ENCODE peak calls at places on chromosomes 3 and 15, in eight cellular contexts. Y is CD8-positive, alpha-beta memory T cell; W is CD8-positive, alpha-beta T cell; J is cardiac muscle cell; T is MM.1S; M is esophagus squamous epithelium; X is left lung; G is neuronal stem cell. L is an unnamed sample. For H3K4me1, the result is how much of the 10 kb centered on the place peaks cover.

GRCh38 chr3:114858329-114858728 is 288.8 kb downstream of the ZBTB20 start:
- DNase-seq in W (no peak), G (no peak), J (no peak), X (no peak), M (no peak), T (no peak), Y (no peak), L (no peak)

GRCh38 chr3:29064085-29064484 is 216.8 kb upstream of the RBMS3 start:
- DNase-seq in X (no peak), J (peak), W (no peak), T (no peak), Y (no peak), G (no peak), M (no peak), L (no peak)

GRCh38 chr15:33551860-33552259 is 241.1 kb downstream of the RYR3 start:
- DNase-seq in T (no peak), J (no peak), W (no peak), G (no peak), M (no peak), Y (no peak), X (no peak), L (no peak)

GRCh38 chr3:188202358-188203138 is 48.6 kb downstream of the LPP start:
- DNase-seq in Y (no peak), X (no peak), G (no peak), M (no peak), W (no peak), J (no peak), T (no peak), L (no peak)

GRCh38 chr3:43540625-43541024 is 81.2 kb downstream of the ANO10 start:
- DNase-seq in T (no peak), M (no peak), X (no peak), Y (no peak), J (peak), G (no peak), W (no peak), L (no peak)

GRCh38 chr3:97810779-97811390 is 10.9 kb upstream of the CRYBG3 start:
- DNase-seq in T (no peak), M (no peak), Y (no peak), J (peak), G (no peak), X (no peak), W (no peak), L (no peak)

GRCh38 chr3:62065985-62066693 is 307.2 kb downstream of the FEZF2 start:
- DNase-seq in W (no peak), T (no peak), X (no peak), Y (no peak), G (no peak), M (no peak), J (no peak), L (no peak)

GRCh38 chr3:72338942-72339749 is 509.1 kb downstream of the SHQ1 start:
- DNase-seq in T (no peak), X (no peak), J (peak), W (no peak), G (no peak), M (no peak), Y (no peak), L (no peak)

GRCh38 chr15:73593278-73594074 is 39.7 kb downstream of the NPTN start:
- DNase-seq in W (no peak), Y (no peak), G (no peak), T (no peak), J (peak), X (no peak), M (no peak), L (no peak)

GRCh38 chr15:79824321-79824720 is 72.5 kb downstream of the MTHFS start:
- DNase-seq in Y (no peak), J (no peak), G (no peak), W (no peak), M (no peak), T (no peak), X (no peak), L (no peak)

GRCh38 chr15:51348688-51349087 is 7.2 kb downstream of the GLDN start:
- DNase-seq in Y (no peak), T (peak), G (no peak), X (no peak), M (no peak), J (no peak), W (no peak), L (no peak)

GRCh38 chr3:149384911-149385321 is 7.5 kb upstream of the TM4SF1 start:
- DNase-seq in W (no peak), T (no peak), G (no peak), Y (no peak), J (peak), M (no peak), X (no peak), L (no peak)

GRCh38 chr3:149383703-149384102 is 6.3 kb upstream of the TM4SF1 start:
- DNase-seq in Y (no peak), J (no peak), G (no peak), T (no peak), W (no peak), M (no peak), X (no peak), L (no peak)

GRCh38 chr3:149384167-149384566 is 6.7 kb upstream of the TM4SF1 start:
- DNase-seq in M (no peak), T (no peak), J (no peak), W (no peak), Y (no peak), G (no peak), X (no peak), L (no peak)

GRCh38 chr3:149386299-149386606 is 8.8 kb upstream of the TM4SF1 start:
- DNase-seq in T (no peak), J (no peak), Y (no peak), M (no peak), G (no peak), X (no peak), W (no peak), L (no peak)

GRCh38 chr3:149385617-149386298 is 8.3 kb upstream of the TM4SF1 start:
- DNase-seq in X (no peak), J (no peak), M (no peak), G (no peak), W (no peak), T (no peak), Y (no peak), L (no peak)
- H3K27ac ChIP-seq in X (peak), J (no peak), M (peak), G (no peak), W (no peak), T (no peak), Y (no peak), L (no peak)

DNA sequence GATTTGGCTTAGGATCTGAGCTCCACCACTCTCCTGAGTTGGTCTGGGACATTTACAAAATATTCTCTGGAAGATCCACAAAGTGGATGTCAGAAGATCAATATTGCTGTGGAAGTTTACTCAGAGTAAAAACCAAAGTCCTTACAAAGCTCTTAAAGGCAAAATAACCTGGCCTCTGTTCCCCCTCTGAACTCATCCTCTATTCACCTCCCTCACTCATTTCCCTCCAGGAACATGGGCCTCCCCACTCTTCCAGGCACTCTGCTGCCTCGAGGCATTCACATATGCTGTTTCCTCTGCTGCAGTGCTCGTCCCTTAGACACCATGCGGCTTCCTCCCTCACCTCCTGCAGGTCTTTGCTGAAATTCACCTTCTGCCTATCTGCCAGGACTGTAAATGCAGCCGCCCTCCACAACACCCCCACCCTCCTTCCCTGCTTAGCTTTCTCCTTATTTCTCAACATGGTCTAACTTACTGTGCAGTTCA is 19.1 kb upstream of the CCDC174 start:
- DNase-seq in J (no peak), G (no peak), Y (no peak), T (no peak), M (no peak), W (no peak), X (no peak), L (no peak)
- H3K4me1 ChIP-seq in J (under half), G (under half), Y (under half), T (under half), M (under half), W (under half), X (under half), L (under half)

GRCh38 chr15:100373037-100373896 is 31.5 kb upstream of the ADAMTS17 start:
- DNase-seq in G (no peak), X (peak), J (no peak), M (no peak), Y (no peak), T (no peak), W (no peak), L (no peak)

GRCh38 chr15:100373942-100374341 is 32.2 kb upstream of the ADAMTS17 start:
- DNase-seq in W (no peak), Y (no peak), T (no peak), M (no peak), J (no peak), G (no peak), X (no peak), L (no peak)

DNA sequence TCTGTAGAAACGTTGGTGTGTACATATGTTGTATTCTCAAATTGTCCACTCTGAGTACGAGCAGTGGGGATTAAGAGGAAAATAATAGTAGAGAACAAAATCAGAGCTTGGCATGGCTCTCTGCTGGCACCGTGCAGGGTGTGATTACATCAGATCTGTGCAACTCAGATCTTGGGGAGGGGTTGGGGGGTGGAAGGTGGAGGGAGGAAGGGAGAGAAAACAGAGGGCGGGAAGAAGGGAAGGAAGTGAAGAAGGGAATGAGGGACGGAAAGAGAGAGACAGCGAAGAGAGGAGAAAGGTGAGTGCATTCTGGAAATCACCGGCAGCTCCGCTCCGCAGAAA is 30.9 kb upstream of the ADAMTS17 start:
- DNase-seq in J (no peak), M (no peak), X (no peak), G (no peak), T (no peak), W (no peak), Y (no peak), L (no peak)
- H3K4me3 ChIP-seq in J (no peak), M (peak), X (peak), G (no peak), T (no peak), W (peak), Y (no peak), L (no peak)

GRCh38 chr3:12268050-12268449 is 20.8 kb upstream of the PPARG start:
- DNase-seq in W (no peak), X (no peak), T (no peak), J (no peak), Y (no peak), M (no peak), G (no peak), L (no peak)
- H3K27ac ChIP-seq in W (no peak), X (no peak), T (no peak), J (no peak), Y (no peak), M (no peak), G (no peak), L (no peak)

GRCh38 chr3:121998588-121999473 is 23.2 kb downstream of the ILDR1 start:
- DNase-seq in W (no peak), M (no peak), Y (no peak), T (no peak), J (peak), G (no peak), X (no peak), L (no peak)

GRCh38 chr3:121992601-121993560 is 29.2 kb downstream of the ILDR1 start:
- DNase-seq in X (no peak), M (no peak), J (no peak), Y (no peak), W (no peak), G (no peak), T (peak), L (no peak)

GRCh38 chr3:121997372-121997771 is 24.7 kb downstream of the ILDR1 start:
- DNase-seq in G (no peak), M (no peak), Y (no peak), W (no peak), X (no peak), T (no peak), J (no peak), L (no peak)

GRCh38 chr3:121998030-121998580 is 23.9 kb downstream of the ILDR1 start:
- DNase-seq in T (no peak), W (no peak), M (no peak), J (peak), G (no peak), X (no peak), Y (no peak), L (no peak)

DNA sequence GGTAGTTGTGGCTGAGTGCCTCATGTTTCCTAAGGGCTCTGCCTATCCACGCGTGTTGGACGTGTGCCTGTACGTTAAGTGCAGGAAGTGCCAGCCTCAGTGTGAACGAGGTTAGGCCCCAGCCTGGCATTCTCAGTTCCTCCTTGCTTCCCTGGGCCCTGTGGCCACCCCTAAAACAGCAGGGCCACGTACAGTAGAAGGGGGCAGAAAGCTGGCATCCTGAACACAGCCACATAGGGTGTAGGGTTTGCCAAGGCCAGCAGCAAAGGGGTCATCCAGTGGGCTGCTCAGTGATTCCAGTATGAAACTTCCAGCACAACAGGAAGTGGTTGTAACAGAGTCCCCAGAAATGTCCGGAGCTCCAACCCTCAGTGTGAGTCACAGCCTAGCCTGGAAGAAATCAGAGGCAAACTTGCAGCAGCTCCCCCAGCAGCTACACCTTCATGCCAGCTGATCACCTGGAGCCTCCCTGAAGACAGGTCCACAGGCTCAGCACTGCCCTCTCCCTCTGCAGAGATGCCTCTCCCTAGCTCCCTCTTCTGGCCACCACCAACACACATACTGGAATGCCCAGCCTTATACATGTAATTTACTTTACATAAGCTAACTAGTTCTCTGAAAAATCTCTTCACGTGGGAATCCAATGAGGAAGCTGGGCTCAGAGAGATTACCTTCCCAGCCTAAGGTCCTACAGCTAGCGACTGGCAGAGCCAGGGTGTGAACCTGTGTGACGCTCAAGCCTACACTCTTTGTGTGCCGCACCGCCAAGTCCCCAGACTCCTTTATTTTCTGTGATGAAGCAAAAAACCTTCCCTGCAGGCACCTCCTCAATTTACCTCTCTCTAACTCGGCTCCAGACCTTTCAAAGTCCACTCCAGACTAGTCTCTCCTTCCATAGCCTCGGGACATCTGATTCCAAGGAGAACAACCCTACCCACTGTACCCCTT is 26.6 kb downstream of the ILDR1 start:
- DNase-seq in T (peak), Y (no peak), G (peak), W (peak), X (no peak), M (peak), J (peak), L (peak)
- H3K4me1 ChIP-seq in T (half or more), Y (under half), G (under half), W (under half), X (under half), M (under half), J (under half), L (under half)

GRCh38 chr3:185942907-185943306 is 5.1 kb upstream of the TRA2B start:
- DNase-seq in X (no peak), G (no peak), Y (no peak), M (no peak), T (no peak), J (no peak), W (no peak), L (no peak)

GRCh38 chr3:185942396-185942795 is 4.6 kb upstream of the TRA2B start:
- DNase-seq in W (no peak), J (no peak), T (no peak), X (no peak), G (no peak), Y (no peak), M (no peak), L (no peak)

GRCh38 chr3:185940951-185941350 is 3.1 kb upstream of the TRA2B start:
- DNase-seq in J (no peak), Y (no peak), W (no peak), X (no peak), M (no peak), G (no peak), T (no peak), L (no peak)

GRCh38 chr3:185939721-185940120 is 1.9 kb upstream of the TRA2B start:
- DNase-seq in G (no peak), T (no peak), X (no peak), M (no peak), Y (no peak), W (no peak), J (no peak), L (no peak)

GRCh38 chr3:185943363-185944106 is 5.7 kb upstream of the TRA2B start:
- DNase-seq in Y (peak), T (peak), X (peak), W (peak), J (peak), M (peak), G (peak), L (peak)
- H3K4me3 ChIP-seq in Y (peak), T (no peak), X (no peak), W (no peak), J (no peak), M (no peak), G (no peak), L (no peak)

GRCh38 chr3:36959821-36960220 is 15.0 kb upstream of the TRANK1 start:
- DNase-seq in X (no peak), Y (no peak), J (no peak), G (no peak), T (no peak), M (no peak), W (no peak), L (no peak)
- H3K27ac ChIP-seq in X (no peak), Y (no peak), J (no peak), G (no peak), T (no peak), M (no peak), W (no peak), L (no peak)

GRCh38 chr3:39209329-39209970 is 17.1 kb upstream of the XIRP1 start:
- DNase-seq in M (no peak), T (no peak), J (no peak), G (no peak), W (no peak), Y (no peak), X (no peak), L (no peak)

GRCh38 chr3:39208463-39209055 is 16.2 kb upstream of the XIRP1 start:
- DNase-seq in X (no peak), M (no peak), W (peak), T (peak), G (peak), Y (no peak), J (peak), L (peak)

GRCh38 chr3:39207361-39208192 is 15.2 kb upstream of the XIRP1 start:
- DNase-seq in T (peak), X (no peak), J (no peak), M (no peak), Y (no peak), G (no peak), W (no peak), L (no peak)

GRCh38 chr3:39211332-39212130 is 19.1 kb upstream of the XIRP1 start:
- DNase-seq in J (no peak), M (no peak), T (no peak), G (no peak), W (no peak), Y (no peak), X (no peak), L (no peak)

GRCh38 chr3:39210078-39210477 is 17.7 kb upstream of the XIRP1 start:
- DNase-seq in X (no peak), M (no peak), G (no peak), T (no peak), W (no peak), J (no peak), Y (no peak), L (no peak)
- H3K4me1 ChIP-seq in X (under half), M (under half), G (under half), T (half or more), W (under half), J (under half), Y (under half), L (under half)

DNA sequence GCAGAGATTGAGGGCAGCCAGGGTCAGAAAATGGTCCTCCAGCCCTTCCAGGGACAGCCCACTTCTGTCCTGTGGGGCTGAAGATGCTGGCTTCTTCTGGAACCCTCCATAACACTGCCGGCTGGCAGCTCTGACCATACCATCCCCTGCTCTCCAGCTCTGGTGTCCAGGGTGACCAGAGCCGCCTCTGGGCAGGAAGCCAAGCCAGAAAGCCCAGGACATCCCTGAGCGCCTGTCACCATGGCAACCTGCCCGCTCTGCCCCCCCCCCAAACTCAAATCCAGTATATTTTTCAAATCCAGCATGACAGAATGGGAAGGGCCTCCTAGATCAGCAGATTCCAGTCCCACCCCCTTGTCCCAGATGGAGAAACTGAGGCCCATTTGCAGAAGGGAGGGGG is 420 bp upstream of the TMIE start:
- DNase-seq in M (no peak), Y (no peak), T (no peak), X (peak), J (peak), G (no peak), W (no peak), L (no peak)
- H3K4me3 ChIP-seq in M (no peak), Y (no peak), T (no peak), X (no peak), J (peak), G (no peak), W (no peak), L (no peak)

GRCh38 chr3:52223449-52224408 is 1.7 kb downstream of the TLR9 start:
- DNase-seq in M (no peak), J (no peak), T (no peak), X (peak), Y (no peak), G (no peak), W (no peak), L (no peak)

GRCh38 chr3:52227117-52227516 is 1.7 kb upstream of the TLR9 start:
- DNase-seq in W (peak), G (no peak), T (no peak), X (no peak), J (no peak), M (no peak), Y (no peak), L (no peak)

GRCh38 chr3:52227766-52228165 is 2.3 kb upstream of the TLR9 start:
- DNase-seq in J (no peak), T (no peak), X (no peak), M (no peak), W (peak), G (no peak), Y (no peak), L (no peak)

GRCh38 chr3:52226229-52226817 is 878 bp upstream of the TLR9 start:
- DNase-seq in W (peak), Y (no peak), M (no peak), X (no peak), G (no peak), J (no peak), T (no peak), L (no peak)

GRCh38 chr3:52225452-52226228 is at the start of gene TLR9:
- DNase-seq in Y (peak), M (no peak), G (no peak), X (peak), W (no peak), T (peak), J (no peak), L (no peak)
- H3K27ac ChIP-seq in Y (no peak), M (no peak), G (no peak), X (no peak), W (peak), T (peak), J (no peak), L (no peak)

L was measured in small intestine.